ENCODE peak calls at places on chromosomes 1 and 21, in four cellular contexts. H is GM23338, O is hepatocyte, K is GM23248. C is an unnamed sample.

GRCh38 chr1:220370041-220370700 is 97.9 kb upstream of the RAB3GAP2 start:
- DNase-seq in O (peak; percentile 50), H (no peak), K (peak; percentile 97), C (peak; percentile 90)

GRCh38 chr21:28714795-28715464 is 277.7 kb downstream of the LTN1 start:
- DNase-seq in O (no peak), H (no peak), K (peak; percentile 70), C (no peak)

GRCh38 chr1:227789042-227789880 is 26.2 kb upstream of the PRSS38 start:
- DNase-seq in H (peak; percentile 51), O (no peak), K (peak; percentile 59), C (peak; percentile 34)

GRCh38 chr1:115669886-115670285 is 28.1 kb downstream of the VANGL1 start:
- DNase-seq in K (peak; percentile 45), O (no peak), H (no peak), C (no peak)

GRCh38 chr1:94071956-94072355 is 49.0 kb downstream of the ABCA4 start:
- DNase-seq in H (no peak), K (no peak), O (no peak), C (no peak)

GRCh38 chr1:229487181-229487580 is 21.0 kb downstream of the NUP133 start:
- DNase-seq in H (no peak), K (no peak), O (no peak), C (no peak)

GRCh38 chr1:94335950-94336349 is 82.2 kb upstream of the ABCD3 start:
- DNase-seq in K (peak; percentile 94), O (peak; percentile 90), H (peak; percentile 92), C (peak; percentile 97)

GRCh38 chr1:206108635-206109034 is 8.6 kb downstream of the AVPR1B start:
- DNase-seq in O (no peak), K (peak; percentile 23), H (no peak), C (no peak)

GRCh38 chr21:42112857-42113256 is 41.7 kb downstream of the UMODL1 start:
- DNase-seq in O (peak; percentile 54), K (peak; percentile 17), H (no peak), C (peak; percentile 53)

GRCh38 chr1:211833174-211833820 is 2.7 kb upstream of the LPGAT1 start:
- DNase-seq in O (no peak), H (no peak), K (no peak), C (no peak)

GRCh38 chr1:5683446-5683845 is 308.8 kb downstream of the NPHP4 start:
- DNase-seq in K (no peak), O (no peak), H (no peak), C (no peak)

GRCh38 chr1:109919271-109919670 is 8.6 kb downstream of the CSF1 start:
- DNase-seq in O (no peak), H (no peak), K (no peak), C (no peak)

GRCh38 chr1:156862602-156863599 is 2.2 kb downstream of the NTRK1 start:
- DNase-seq in K (no peak), O (no peak), H (no peak), C (no peak)

GRCh38 chr1:79849388-79849787 is 842.9 kb upstream of the ADGRL4 start:
- DNase-seq in O (no peak), K (no peak), H (no peak), C (no peak)

GRCh38 chr1:91684599-91685196 is 184.0 kb downstream of the CDC7 start:
- DNase-seq in H (no peak), O (peak; percentile 21), K (peak; percentile 59), C (no peak)

GRCh38 chr21:28944296-28944695 is 48.4 kb downstream of the LTN1 start:
- DNase-seq in O (no peak), H (no peak), K (peak; percentile 28), C (no peak)

GRCh38 chr1:240122639-240123604 is 31.2 kb downstream of the FMN2 start:
- DNase-seq in H (peak; percentile 35), O (peak; percentile 76), K (no peak), C (no peak)

GRCh38 chr21:45741691-45742090 is 98.2 kb downstream of the PCBP3 start:
- DNase-seq in H (no peak), O (no peak), K (no peak), C (no peak)

GRCh38 chr21:30391615-30392014 is 4.2 kb upstream of the KRTAP13-1 start:
- DNase-seq in O (no peak), K (no peak), H (no peak), C (peak; percentile 40)

GRCh38 chr1:233868461-233868860 is 36.0 kb upstream of the SLC35F3 start:
- DNase-seq in K (no peak), O (no peak), H (no peak), C (no peak)

GRCh38 chr1:44417351-44418021 is 12.4 kb downstream of the RNF220 start:
- DNase-seq in K (peak; percentile 59), O (peak; percentile 54), H (peak; percentile 97), C (no peak)

GRCh38 chr1:59429651-59430050 is 132.8 kb downstream of the FGGY start:
- DNase-seq in O (no peak), H (no peak), K (no peak), C (no peak)

GRCh38 chr1:111223126-111223443 is 4.4 kb upstream of the CHI3L2 start:
- DNase-seq in K (no peak), H (no peak), O (no peak), C (no peak)

GRCh38 chr1:78045850-78046778 is at the start of gene GIPC2:
- DNase-seq in H (peak; percentile 73), O (peak; percentile 69), K (peak; percentile 60), C (no peak)

GRCh38 chr1:8223531-8223930 is 94.4 kb upstream of the SLC45A1 start:
- DNase-seq in K (no peak), O (no peak), H (no peak), C (no peak)

GRCh38 chr1:31712625-31713024 is 8.8 kb upstream of the COL16A1 start:
- DNase-seq in O (peak; percentile 82), H (no peak), K (peak; percentile 89), C (peak; percentile 61)

GRCh38 chr1:172447641-172448040 is 3.8 kb upstream of the PIGC start:
- DNase-seq in H (no peak), O (no peak), K (no peak), C (peak; percentile 39)

GRCh38 chr1:200838676-200839445 is 33.9 kb upstream of the GPR25 start:
- DNase-seq in K (peak; percentile 72), O (no peak), H (no peak), C (no peak)

GRCh38 chr1:155064109-155064812 is 721 bp downstream of the EFNA4 start:
- DNase-seq in H (peak; percentile 76), K (peak; percentile 65), O (peak; percentile 81), C (no peak)

DNA sequence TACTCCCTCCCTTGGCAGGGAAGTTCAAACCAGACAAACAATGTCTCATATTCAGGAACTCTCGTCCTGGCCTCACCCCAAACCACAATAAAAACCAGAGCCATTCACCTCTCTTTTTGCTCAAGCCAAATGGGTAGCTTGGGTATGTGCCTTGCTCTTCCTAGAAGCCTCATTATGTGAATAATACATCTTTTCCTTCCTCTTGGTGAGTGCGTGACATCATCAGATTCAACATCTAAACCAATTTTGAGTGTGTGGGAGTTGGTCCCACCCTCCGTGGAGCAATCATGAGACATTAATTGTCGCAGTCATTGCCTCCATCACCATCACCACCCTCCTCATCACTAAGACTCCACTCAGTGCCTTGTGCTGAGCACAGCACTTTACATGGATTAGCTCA is 482.9 kb downstream of the PTPRU start:
- DNase-seq in O (no peak), H (no peak), K (peak; percentile 72), C (peak; percentile 82)
- TF ChIP-seq EZH2phosphoT487 in O (no peak), H (no peak), K (peak; percentile 73), C (no peak)

GRCh38 chr1:18719786-18720436 is 89.3 kb downstream of the PAX7 start:
- DNase-seq in H (no peak), K (no peak), O (peak; percentile 35), C (peak; percentile 45)

GRCh38 chr1:18721066-18721465 is 90.4 kb downstream of the PAX7 start:
- DNase-seq in K (no peak), O (no peak), H (no peak), C (no peak)

GRCh38 chr1:18722270-18722669 is 91.6 kb downstream of the PAX7 start:
- DNase-seq in O (no peak), K (no peak), H (no peak), C (no peak)

GRCh38 chr1:18723206-18723605 is 92.6 kb downstream of the PAX7 start:
- DNase-seq in K (no peak), H (no peak), O (no peak), C (no peak)

GRCh38 chr1:18721776-18722175 is 91.1 kb downstream of the PAX7 start:
- DNase-seq in H (no peak), O (no peak), K (no peak), C (no peak)
- H3K9me2 ChIP-seq in H (no peaks in the 10 kb centered on the region), O (no peaks in the 10 kb centered on the region), K (no peaks in the 10 kb centered on the region), C (no peaks in the 10 kb centered on the region)

GRCh38 chr21:44285102-44285501 is 574 bp upstream of the AIRE start:
- DNase-seq in O (no peak), K (no peak), H (no peak), C (no peak)

GRCh38 chr21:44286716-44287632 is 1.3 kb downstream of the AIRE start:
- DNase-seq in H (no peak), O (no peak), K (no peak), C (no peak)

GRCh38 chr21:44283953-44284352 is 1.7 kb upstream of the AIRE start:
- DNase-seq in H (no peak), O (no peak), K (no peak), C (no peak)

GRCh38 chr21:44286086-44286715 is 525 bp downstream of the AIRE start:
- DNase-seq in O (no peak), K (no peak), H (no peak), C (no peak)

GRCh38 chr21:44285547-44285992 is at the start of gene AIRE:
- DNase-seq in H (peak; percentile 59), O (peak; percentile 57), K (peak; percentile 67), C (no peak)
- TF ChIP-seq EZH2 in H (no peak), O (no peak), K (no peak), C (no peak)

GRCh38 chr1:37825508-37825907 is 17.5 kb upstream of the YRDC start:
- DNase-seq in K (no peak), O (no peak), H (no peak), C (no peak)

GRCh38 chr1:37817481-37817880 is 9.5 kb upstream of the YRDC start:
- DNase-seq in H (peak; percentile 60), O (peak; percentile 44), K (no peak), C (no peak)

GRCh38 chr1:37828410-37829074 is 20.5 kb upstream of the YRDC start:
- DNase-seq in K (no peak), O (no peak), H (no peak), C (no peak)

GRCh38 chr1:37824001-37824400 is 16.0 kb upstream of the YRDC start:
- DNase-seq in H (no peak), K (no peak), O (no peak), C (no peak)

DNA sequence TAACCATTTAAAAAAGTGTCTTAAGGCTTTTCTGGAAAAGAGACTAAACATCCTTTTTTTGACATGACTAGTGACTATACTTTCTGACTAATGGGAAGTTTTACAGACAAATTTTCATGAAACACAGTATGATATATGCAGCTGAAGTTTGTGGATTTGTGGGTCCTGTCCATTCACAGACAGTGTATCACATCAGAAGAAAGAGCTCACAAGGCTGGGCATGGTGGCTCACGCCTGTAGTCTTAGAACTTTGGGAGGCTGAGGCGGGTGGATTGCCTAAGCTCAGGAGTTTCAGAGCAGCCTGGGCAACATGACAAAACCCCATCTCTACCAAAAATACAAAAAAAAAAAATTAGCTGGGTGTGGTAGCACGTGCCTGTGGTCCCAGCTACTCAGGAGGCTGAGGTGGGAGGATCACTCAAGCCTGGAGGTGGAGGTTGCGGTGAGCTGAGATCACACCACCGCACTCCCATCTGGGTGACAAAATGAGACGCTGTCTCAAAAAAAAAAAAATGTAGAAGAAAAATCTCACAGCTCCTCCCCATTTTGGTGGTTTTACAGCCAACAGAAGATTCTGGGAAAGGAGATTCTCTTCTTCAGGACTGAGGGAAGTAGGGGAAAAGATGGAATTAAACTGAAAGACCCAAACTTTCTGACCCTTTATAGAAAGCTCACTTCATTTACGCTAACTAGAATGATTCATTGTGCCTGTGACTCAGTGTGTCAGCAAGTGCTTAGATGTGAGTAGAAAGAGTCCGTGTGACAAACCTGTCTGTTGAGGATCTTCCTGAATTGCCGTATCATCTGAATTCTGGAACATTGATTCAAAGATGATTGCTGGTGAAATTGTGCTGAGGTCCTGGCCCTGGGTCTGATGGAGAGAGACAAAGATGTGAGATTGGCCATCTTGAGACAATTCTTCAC is 15.2 kb upstream of the YRDC start:
- DNase-seq in H (no peak), K (peak; percentile 44), O (no peak), C (peak; percentile 44)
- TF ChIP-seq EZH2phosphoT487 in H (no peak), K (no peak), O (no peak), C (no peak)

C was measured in PC-3.